ENCODE peak calls at places on chromosomes 4 and X, in four cellular contexts. One of them, this sample, is unnamed.

GRCh38 chrX:22699591-22700091 is 300.1 kb upstream of the DDX53 start:
- DNase-seq in GM12878: no peak
- DNase-seq in H1: no peak
- DNase-seq in HepG2: no peak
- DNase-seq in this sample: no peak

GRCh38 chrX:54937416-54937815 is 16.8 kb downstream of the TRO start:
- DNase-seq in GM12878: no peak
- DNase-seq in H1: no peak
- DNase-seq in HepG2: no peak
- DNase-seq in this sample: no peak

GRCh38 chr4:28250646-28251045 is 1390.0 kb downstream of the STIM2 start:
- DNase-seq in GM12878: no peak
- DNase-seq in H1: no peak
- DNase-seq in HepG2: no peak
- DNase-seq in this sample: no peak

GRCh38 chr4:82462415-82462831 is 32.0 kb downstream of the ENOPH1 start:
- DNase-seq in GM12878: peak; percentile 54
- DNase-seq in H1: peak; percentile 95
- DNase-seq in HepG2: peak; percentile 73
- DNase-seq in this sample: peak; percentile 52

GRCh38 chr4:84957509-84958420 is 8.7 kb downstream of the WDFY3 start:
- DNase-seq in GM12878: no peak
- DNase-seq in H1: no peak
- DNase-seq in HepG2: no peak
- DNase-seq in this sample: no peak

GRCh38 chrX:100319716-100320115 is 90.4 kb downstream of the PCDH19 start:
- DNase-seq in GM12878: no peak
- DNase-seq in H1: no peak
- DNase-seq in HepG2: no peak
- DNase-seq in this sample: no peak

GRCh38 chr4:177057191-177057590 is 252.5 kb upstream of the NEIL3 start:
- DNase-seq in GM12878: no peak
- DNase-seq in H1: no peak
- DNase-seq in HepG2: no peak
- DNase-seq in this sample: no peak

GRCh38 chrX:39850630-39851152 is 247.1 kb downstream of the BCOR start:
- DNase-seq in GM12878: no peak
- DNase-seq in H1: no peak
- DNase-seq in HepG2: no peak
- DNase-seq in this sample: no peak

GRCh38 chr4:105457997-105458396 is 15.9 kb downstream of the PPA2 start:
- DNase-seq in GM12878: no peak
- DNase-seq in H1: no peak
- DNase-seq in HepG2: no peak
- DNase-seq in this sample: no peak

GRCh38 chr4:159487284-159487747 is 384.4 kb downstream of the RAPGEF2 start:
- DNase-seq in GM12878: peak; percentile 17
- DNase-seq in H1: peak; percentile 63
- DNase-seq in HepG2: peak; percentile 68
- DNase-seq in this sample: peak; percentile 55

GRCh38 chrX:37818031-37818430 is 29.3 kb downstream of the DYNLT3 start:
- DNase-seq in GM12878: no peak
- DNase-seq in H1: no peak
- DNase-seq in HepG2: no peak
- DNase-seq in this sample: no peak

GRCh38 chr4:138341739-138342415 is 99.7 kb upstream of the SLC7A11 start:
- DNase-seq in GM12878: peak; percentile 72
- DNase-seq in H1: no peak
- DNase-seq in HepG2: no peak
- DNase-seq in this sample: no peak

GRCh38 chr4:119204898-119205297 is 7.6 kb upstream of the USP53 start:
- DNase-seq in GM12878: no peak
- DNase-seq in H1: no peak
- DNase-seq in HepG2: no peak
- DNase-seq in this sample: no peak

DNA sequence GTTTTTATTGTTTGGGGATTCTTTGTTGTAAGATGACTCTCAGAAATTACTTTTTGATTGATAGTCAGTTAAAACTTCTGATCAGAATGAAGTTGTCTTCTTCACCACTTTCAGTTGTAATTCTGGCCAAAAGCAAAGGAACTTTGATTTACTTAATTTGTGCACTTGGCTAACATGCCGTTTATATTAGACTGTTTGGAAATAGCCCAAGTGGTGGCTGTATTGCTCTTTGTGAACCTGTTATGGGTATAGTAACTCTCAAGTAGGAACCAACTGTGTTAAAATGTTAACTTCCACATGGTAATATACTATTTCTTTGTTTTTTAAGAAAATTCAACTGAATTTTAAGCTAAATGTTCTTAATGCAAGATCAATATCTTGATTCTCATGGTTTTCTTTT is 581.9 kb downstream of the GRID2 start:
- DNase-seq in GM12878: no peak
- DNase-seq in H1: no peak
- DNase-seq in HepG2: no peak
- DNase-seq in this sample: no peak
- H3K4me3 ChIP-seq in GM12878: no peak overlapping the region
- H3K4me3 ChIP-seq in H1: no peak overlapping the region
- H3K4me3 ChIP-seq in HepG2: no peak overlapping the region
- H3K4me3 ChIP-seq in this sample: no peak overlapping the region

GRCh38 chr4:158020175-158020574 is 152.7 kb downstream of the GASK1B start:
- DNase-seq in GM12878: no peak
- DNase-seq in H1: no peak
- DNase-seq in HepG2: peak; percentile 92
- DNase-seq in this sample: no peak
- TF ChIP-seq SUZ12 in GM12878: no peak
- TF ChIP-seq SUZ12 in H1: no peak
- TF ChIP-seq SUZ12 in HepG2: no peak
- TF ChIP-seq SUZ12 in this sample: no peak

GRCh38 chrX:135549519-135549918 is 29.1 kb downstream of the INTS6L start:
- DNase-seq in GM12878: no peak
- DNase-seq in H1: no peak
- DNase-seq in HepG2: no peak
- DNase-seq in this sample: no peak

GRCh38 chrX:135544338-135544948 is 24.0 kb downstream of the INTS6L start:
- DNase-seq in GM12878: no peak
- DNase-seq in H1: no peak
- DNase-seq in HepG2: no peak
- DNase-seq in this sample: no peak

GRCh38 chrX:135543924-135544323 is 23.5 kb downstream of the INTS6L start:
- DNase-seq in GM12878: no peak
- DNase-seq in H1: peak; percentile 52
- DNase-seq in HepG2: no peak
- DNase-seq in this sample: no peak
- H3K4me3 ChIP-seq in GM12878: no peak overlapping the region
- H3K4me3 ChIP-seq in H1: no peak overlapping the region
- H3K4me3 ChIP-seq in HepG2: no peak overlapping the region
- H3K4me3 ChIP-seq in this sample: no peak overlapping the region

DNA sequence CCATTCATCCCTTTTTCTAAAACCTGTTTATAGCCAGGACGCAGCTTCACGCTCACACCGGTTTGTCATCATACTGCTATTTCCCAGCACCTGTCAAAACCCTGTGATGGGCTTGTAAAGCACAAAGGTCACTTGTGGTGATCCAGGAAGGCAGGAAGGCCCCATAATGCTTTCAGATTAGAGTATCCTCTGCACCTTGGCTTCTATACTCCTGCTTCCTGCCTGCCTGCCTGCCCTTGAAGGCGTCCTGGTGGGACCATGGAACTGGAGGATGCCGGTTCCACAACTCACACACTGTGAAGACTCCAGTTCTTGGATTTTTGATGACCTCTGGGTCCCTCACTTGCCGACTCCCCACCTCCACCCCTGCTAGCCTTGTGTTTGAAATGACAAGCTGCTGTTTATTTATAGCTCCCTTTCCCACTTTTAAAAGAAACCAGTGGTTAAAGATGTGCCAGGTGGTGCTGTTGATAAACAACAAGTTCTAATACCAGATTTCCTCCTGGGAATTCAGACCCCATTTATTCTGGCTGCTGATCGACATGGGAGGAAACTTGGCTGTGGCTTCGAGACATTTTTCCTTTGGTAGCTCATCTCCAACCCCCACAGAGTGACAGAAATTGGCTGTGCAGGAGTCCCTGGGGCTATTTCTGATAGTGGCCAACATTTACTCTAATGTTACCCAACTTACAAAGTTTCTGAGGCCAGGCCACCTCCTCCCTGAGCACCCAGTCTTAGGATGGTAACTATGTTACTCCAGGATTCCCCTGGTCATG is 211.5 kb downstream of the KDR start:
- DNase-seq in GM12878: no peak
- DNase-seq in H1: no peak
- DNase-seq in HepG2: peak; percentile 12
- DNase-seq in this sample: no peak
- TF ChIP-seq SUZ12 in GM12878: no peak
- TF ChIP-seq SUZ12 in H1: no peak
- TF ChIP-seq SUZ12 in HepG2: no peak
- TF ChIP-seq SUZ12 in this sample: no peak

GRCh38 chr4:61527886-61528285 is 327.8 kb downstream of the ADGRL3 start:
- DNase-seq in GM12878: no peak
- DNase-seq in H1: no peak
- DNase-seq in HepG2: no peak
- DNase-seq in this sample: no peak

GRCh38 chr4:61528595-61528994 is 328.5 kb downstream of the ADGRL3 start:
- DNase-seq in GM12878: no peak
- DNase-seq in H1: no peak
- DNase-seq in HepG2: no peak
- DNase-seq in this sample: no peak

GRCh38 chr4:61533140-61533539 is 333.0 kb downstream of the ADGRL3 start:
- DNase-seq in GM12878: no peak
- DNase-seq in H1: no peak
- DNase-seq in HepG2: no peak
- DNase-seq in this sample: no peak

GRCh38 chr4:61532324-61532723 is 332.2 kb downstream of the ADGRL3 start:
- DNase-seq in GM12878: no peak
- DNase-seq in H1: no peak
- DNase-seq in HepG2: no peak
- DNase-seq in this sample: no peak

DNA sequence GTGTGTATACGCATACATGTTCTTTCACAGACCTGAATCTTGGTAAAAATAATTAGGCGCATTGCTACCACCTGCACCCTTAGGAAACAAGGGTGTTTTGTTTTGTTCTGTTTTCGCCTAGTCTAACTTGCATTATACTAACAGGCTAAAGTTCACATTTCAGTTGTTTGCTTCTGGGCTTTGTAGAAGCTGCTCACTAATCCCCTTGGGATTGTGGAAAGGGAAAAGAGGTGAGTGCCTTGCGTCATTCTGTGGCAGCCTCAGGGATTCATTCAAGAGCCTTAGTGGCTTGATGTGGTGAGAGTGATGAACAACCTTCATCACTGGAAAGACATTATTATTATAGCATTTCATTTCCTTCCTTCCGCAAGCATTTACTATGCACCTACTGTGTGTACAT is 331.1 kb downstream of the ADGRL3 start:
- DNase-seq in GM12878: no peak
- DNase-seq in H1: no peak
- DNase-seq in HepG2: peak; percentile 34
- DNase-seq in this sample: no peak
- H3K4me3 ChIP-seq in GM12878: no peak overlapping the region
- H3K4me3 ChIP-seq in H1: no peak overlapping the region
- H3K4me3 ChIP-seq in HepG2: no peak overlapping the region
- H3K4me3 ChIP-seq in this sample: no peak overlapping the region

DNA sequence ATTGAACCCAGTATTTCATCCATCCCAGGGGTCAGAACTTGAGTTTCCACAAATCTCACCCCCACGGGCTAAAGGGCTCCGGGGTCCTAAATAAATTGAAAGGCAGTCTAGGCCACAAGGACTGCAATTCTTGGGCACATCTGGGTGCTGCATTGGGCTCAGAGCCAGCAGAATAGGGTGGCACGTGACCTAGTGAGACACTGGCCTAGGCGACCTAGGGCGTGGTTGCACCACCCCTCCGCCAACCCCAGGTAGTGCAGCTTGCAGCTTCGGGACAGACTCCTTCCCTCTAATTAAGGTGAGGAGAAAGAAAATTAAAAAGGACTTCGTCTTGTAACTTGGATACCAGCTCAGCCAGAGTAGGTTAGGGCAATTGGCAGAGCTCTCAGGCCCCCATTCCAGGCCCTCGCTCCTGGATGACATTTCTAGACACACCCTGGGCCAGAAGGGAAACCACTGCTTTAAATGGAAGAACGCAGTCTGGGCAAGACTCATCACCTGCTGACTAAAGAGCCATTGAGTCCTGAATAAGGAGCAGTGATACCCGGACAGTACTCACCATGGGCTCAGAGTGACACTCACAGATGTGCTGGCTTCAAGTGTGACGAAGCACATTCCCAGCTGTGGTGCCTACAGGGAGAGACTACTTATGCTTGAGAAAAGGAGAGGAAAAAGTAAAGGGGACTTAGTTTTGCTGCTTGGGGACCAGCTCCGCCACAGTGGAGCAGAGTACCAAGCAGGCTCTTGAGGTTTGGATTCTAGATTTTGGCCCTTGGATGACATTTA is 735.4 kb downstream of the FSTL5 start:
- DNase-seq in GM12878: no peak
- DNase-seq in H1: no peak
- DNase-seq in HepG2: no peak
- DNase-seq in this sample: no peak
- TF ChIP-seq SUZ12 in GM12878: no peak
- TF ChIP-seq SUZ12 in H1: no peak
- TF ChIP-seq SUZ12 in HepG2: no peak
- TF ChIP-seq SUZ12 in this sample: no peak

DNA sequence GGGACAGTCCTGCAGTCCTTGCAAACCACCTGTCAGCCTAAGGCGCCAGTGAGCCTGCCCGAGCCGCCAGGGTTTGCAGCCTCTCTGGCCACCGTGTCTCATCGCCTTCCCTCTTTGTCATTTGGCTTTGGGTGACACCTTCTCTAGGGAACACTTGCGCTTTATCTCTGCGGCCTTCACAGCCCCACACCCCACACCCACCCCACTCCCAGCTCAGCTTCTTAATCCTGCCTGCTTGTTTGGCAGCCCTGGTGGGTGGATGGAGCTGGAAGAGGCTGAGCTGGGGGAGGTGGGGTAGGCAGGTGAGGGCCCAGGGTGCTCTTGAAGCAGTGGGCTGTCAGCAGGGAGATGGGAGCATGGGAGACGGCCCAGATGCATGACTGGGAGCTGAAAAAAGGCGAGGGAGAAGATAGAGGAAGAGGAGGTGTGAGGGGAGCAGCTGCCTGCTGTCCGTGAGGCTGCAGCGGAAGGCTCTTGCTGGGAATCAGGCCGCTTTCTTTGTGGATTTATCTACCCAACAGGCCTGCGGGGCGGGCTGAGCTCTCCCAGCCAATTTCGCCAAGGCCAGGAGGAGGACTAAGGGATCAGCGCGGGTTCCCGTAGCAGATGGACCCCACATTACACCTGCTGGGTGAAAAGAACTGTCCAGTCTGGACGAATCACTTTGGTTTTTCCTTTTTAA is 97.5 kb upstream of the STOX2 start:
- DNase-seq in GM12878: no peak
- DNase-seq in H1: peak; percentile 49
- DNase-seq in HepG2: no peak
- DNase-seq in this sample: no peak
- H3K4me3 ChIP-seq in GM12878: no peak overlapping the region
- H3K4me3 ChIP-seq in H1: no peak overlapping the region
- H3K4me3 ChIP-seq in HepG2: no peak overlapping the region
- H3K4me3 ChIP-seq in this sample: no peak overlapping the region

GRCh38 chr4:16616981-16617380 is 281.5 kb downstream of the LDB2 start:
- DNase-seq in GM12878: no peak
- DNase-seq in H1: no peak
- DNase-seq in HepG2: no peak
- DNase-seq in this sample: no peak

GRCh38 chr4:16617416-16617815 is 281.0 kb downstream of the LDB2 start:
- DNase-seq in GM12878: no peak
- DNase-seq in H1: no peak
- DNase-seq in HepG2: no peak
- DNase-seq in this sample: no peak
- TF ChIP-seq SUZ12 in GM12878: no peak
- TF ChIP-seq SUZ12 in H1: no peak
- TF ChIP-seq SUZ12 in HepG2: no peak
- TF ChIP-seq SUZ12 in this sample: no peak

GRCh38 chr4:184814686-184815045 is 11.1 kb downstream of the ACSL1 start:
- DNase-seq in GM12878: no peak
- DNase-seq in H1: no peak
- DNase-seq in HepG2: no peak
- DNase-seq in this sample: no peak
- H3K4me3 ChIP-seq in GM12878: peak overlapping the region; percentile 58
- H3K4me3 ChIP-seq in H1: no peak overlapping the region
- H3K4me3 ChIP-seq in HepG2: peak overlapping the region; percentile 43
- H3K4me3 ChIP-seq in this sample: no peak overlapping the region